ENCODE peak calls at places on chromosomes 2 and 18, in eight cellular contexts. One of them, this sample, is unnamed.

GRCh38 chr2:235661952-235662351 is 168.1 kb downstream of the AGAP1 start:
- ATAC-seq in effector memory CD8-positive, alpha-beta T cell: no peak
- ATAC-seq in CD4-positive, alpha-beta T cell: no peak
- ATAC-seq in right cardiac atrium: no peak
- ATAC-seq in T-cell: no peak
- ATAC-seq in body of pancreas: no peak
- ATAC-seq in stimulated activated naive CD8-positive, alpha-beta T cell treated with anti-CD3 and anti-CD28 coated beads, Interleukin-15, Interleukin-2, amounts not matched to agents 100 U/mL and 50 U/mL, for 24 hours: no peak
- ATAC-seq in heart right ventricle: no peak
- ATAC-seq in this sample: no peak

GRCh38 chr2:128557841-128558241 is 239.2 kb upstream of the HS6ST1 start:
- ATAC-seq in effector memory CD8-positive, alpha-beta T cell: no peak
- ATAC-seq in CD4-positive, alpha-beta T cell: no peak
- ATAC-seq in right cardiac atrium: no peak
- ATAC-seq in T-cell: no peak
- ATAC-seq in body of pancreas: peak; percentile 62
- ATAC-seq in stimulated activated naive CD8-positive, alpha-beta T cell treated with anti-CD3 and anti-CD28 coated beads, Interleukin-15, Interleukin-2, amounts not matched to agents 100 U/mL and 50 U/mL, for 24 hours: no peak
- ATAC-seq in heart right ventricle: peak; percentile 36
- ATAC-seq in this sample: no peak

GRCh38 chr2:20504174-20504573 is 57.3 kb downstream of the RHOB start:
- ATAC-seq in effector memory CD8-positive, alpha-beta T cell: no peak
- ATAC-seq in CD4-positive, alpha-beta T cell: no peak
- ATAC-seq in right cardiac atrium: no peak
- ATAC-seq in T-cell: no peak
- ATAC-seq in body of pancreas: no peak
- ATAC-seq in stimulated activated naive CD8-positive, alpha-beta T cell treated with anti-CD3 and anti-CD28 coated beads, Interleukin-15, Interleukin-2, amounts not matched to agents 100 U/mL and 50 U/mL, for 24 hours: peak; percentile 45
- ATAC-seq in heart right ventricle: no peak
- ATAC-seq in this sample: no peak

GRCh38 chr2:206962966-206963365 is 23.6 kb downstream of the CPO start:
- ATAC-seq in effector memory CD8-positive, alpha-beta T cell: no peak
- ATAC-seq in CD4-positive, alpha-beta T cell: no peak
- ATAC-seq in right cardiac atrium: no peak
- ATAC-seq in T-cell: no peak
- ATAC-seq in body of pancreas: peak; percentile 69
- ATAC-seq in stimulated activated naive CD8-positive, alpha-beta T cell treated with anti-CD3 and anti-CD28 coated beads, Interleukin-15, Interleukin-2, amounts not matched to agents 100 U/mL and 50 U/mL, for 24 hours: no peak
- ATAC-seq in heart right ventricle: peak; percentile 60
- ATAC-seq in this sample: no peak

GRCh38 chr2:25228848-25229674 is 60.7 kb upstream of the POMC start:
- ATAC-seq in effector memory CD8-positive, alpha-beta T cell: peak; percentile 39
- ATAC-seq in CD4-positive, alpha-beta T cell: peak; percentile 37
- ATAC-seq in right cardiac atrium: peak; percentile 87
- ATAC-seq in T-cell: peak; percentile 36
- ATAC-seq in body of pancreas: peak; percentile 84
- ATAC-seq in stimulated activated naive CD8-positive, alpha-beta T cell treated with anti-CD3 and anti-CD28 coated beads, Interleukin-15, Interleukin-2, amounts not matched to agents 100 U/mL and 50 U/mL, for 24 hours: no peak
- ATAC-seq in heart right ventricle: peak; percentile 88
- ATAC-seq in this sample: no peak

GRCh38 chr2:143940720-143941119 is 579.2 kb downstream of the ZEB2 start:
- ATAC-seq in effector memory CD8-positive, alpha-beta T cell: no peak
- ATAC-seq in CD4-positive, alpha-beta T cell: no peak
- ATAC-seq in right cardiac atrium: no peak
- ATAC-seq in T-cell: no peak
- ATAC-seq in body of pancreas: peak; percentile 25
- ATAC-seq in stimulated activated naive CD8-positive, alpha-beta T cell treated with anti-CD3 and anti-CD28 coated beads, Interleukin-15, Interleukin-2, amounts not matched to agents 100 U/mL and 50 U/mL, for 24 hours: no peak
- ATAC-seq in heart right ventricle: no peak
- ATAC-seq in this sample: no peak

GRCh38 chr2:100643459-100643858 is 80.7 kb downstream of the PDCL3 start:
- ATAC-seq in effector memory CD8-positive, alpha-beta T cell: peak; percentile 16
- ATAC-seq in CD4-positive, alpha-beta T cell: peak; percentile 15
- ATAC-seq in right cardiac atrium: no peak
- ATAC-seq in T-cell: no peak
- ATAC-seq in body of pancreas: no peak
- ATAC-seq in stimulated activated naive CD8-positive, alpha-beta T cell treated with anti-CD3 and anti-CD28 coated beads, Interleukin-15, Interleukin-2, amounts not matched to agents 100 U/mL and 50 U/mL, for 24 hours: no peak
- ATAC-seq in heart right ventricle: no peak
- ATAC-seq in this sample: no peak

GRCh38 chr2:217107480-217107879 is 247.6 kb upstream of the TNP1 start:
- ATAC-seq in effector memory CD8-positive, alpha-beta T cell: no peak
- ATAC-seq in CD4-positive, alpha-beta T cell: no peak
- ATAC-seq in right cardiac atrium: no peak
- ATAC-seq in T-cell: no peak
- ATAC-seq in body of pancreas: no peak
- ATAC-seq in stimulated activated naive CD8-positive, alpha-beta T cell treated with anti-CD3 and anti-CD28 coated beads, Interleukin-15, Interleukin-2, amounts not matched to agents 100 U/mL and 50 U/mL, for 24 hours: no peak
- ATAC-seq in heart right ventricle: no peak
- ATAC-seq in this sample: no peak

GRCh38 chr2:181846840-181847554 is 44.5 kb upstream of the ITPRID2 start:
- ATAC-seq in effector memory CD8-positive, alpha-beta T cell: no peak
- ATAC-seq in CD4-positive, alpha-beta T cell: no peak
- ATAC-seq in right cardiac atrium: no peak
- ATAC-seq in T-cell: no peak
- ATAC-seq in body of pancreas: no peak
- ATAC-seq in stimulated activated naive CD8-positive, alpha-beta T cell treated with anti-CD3 and anti-CD28 coated beads, Interleukin-15, Interleukin-2, amounts not matched to agents 100 U/mL and 50 U/mL, for 24 hours: no peak
- ATAC-seq in heart right ventricle: no peak
- ATAC-seq in this sample: no peak

GRCh38 chr2:158391876-158392275 is 64.7 kb downstream of the CCDC148 start:
- ATAC-seq in effector memory CD8-positive, alpha-beta T cell: peak; percentile 75
- ATAC-seq in CD4-positive, alpha-beta T cell: peak; percentile 34
- ATAC-seq in right cardiac atrium: no peak
- ATAC-seq in T-cell: peak; percentile 50
- ATAC-seq in body of pancreas: no peak
- ATAC-seq in stimulated activated naive CD8-positive, alpha-beta T cell treated with anti-CD3 and anti-CD28 coated beads, Interleukin-15, Interleukin-2, amounts not matched to agents 100 U/mL and 50 U/mL, for 24 hours: peak; percentile 83
- ATAC-seq in heart right ventricle: no peak
- ATAC-seq in this sample: peak; percentile 62

GRCh38 chr18:62450546-62451395 is 72.1 kb upstream of the ZCCHC2 start:
- ATAC-seq in effector memory CD8-positive, alpha-beta T cell: no peak
- ATAC-seq in CD4-positive, alpha-beta T cell: no peak
- ATAC-seq in right cardiac atrium: peak; percentile 92
- ATAC-seq in T-cell: no peak
- ATAC-seq in body of pancreas: peak; percentile 91
- ATAC-seq in stimulated activated naive CD8-positive, alpha-beta T cell treated with anti-CD3 and anti-CD28 coated beads, Interleukin-15, Interleukin-2, amounts not matched to agents 100 U/mL and 50 U/mL, for 24 hours: peak; percentile 37
- ATAC-seq in heart right ventricle: peak; percentile 96
- ATAC-seq in this sample: no peak

GRCh38 chr2:223563462-223563861 is 38.7 kb downstream of the SCG2 start:
- ATAC-seq in effector memory CD8-positive, alpha-beta T cell: no peak
- ATAC-seq in CD4-positive, alpha-beta T cell: no peak
- ATAC-seq in right cardiac atrium: no peak
- ATAC-seq in T-cell: no peak
- ATAC-seq in body of pancreas: no peak
- ATAC-seq in stimulated activated naive CD8-positive, alpha-beta T cell treated with anti-CD3 and anti-CD28 coated beads, Interleukin-15, Interleukin-2, amounts not matched to agents 100 U/mL and 50 U/mL, for 24 hours: no peak
- ATAC-seq in heart right ventricle: peak; percentile 56
- ATAC-seq in this sample: no peak

GRCh38 chr2:145593991-145594702 is 1074.2 kb upstream of the ZEB2 start:
- ATAC-seq in effector memory CD8-positive, alpha-beta T cell: no peak
- ATAC-seq in CD4-positive, alpha-beta T cell: no peak
- ATAC-seq in right cardiac atrium: no peak
- ATAC-seq in T-cell: no peak
- ATAC-seq in body of pancreas: no peak
- ATAC-seq in stimulated activated naive CD8-positive, alpha-beta T cell treated with anti-CD3 and anti-CD28 coated beads, Interleukin-15, Interleukin-2, amounts not matched to agents 100 U/mL and 50 U/mL, for 24 hours: no peak
- ATAC-seq in heart right ventricle: no peak
- ATAC-seq in this sample: no peak

GRCh38 chr2:45765007-45765767 is 113.7 kb downstream of the PRKCE start:
- ATAC-seq in effector memory CD8-positive, alpha-beta T cell: no peak
- ATAC-seq in CD4-positive, alpha-beta T cell: no peak
- ATAC-seq in right cardiac atrium: no peak
- ATAC-seq in T-cell: no peak
- ATAC-seq in body of pancreas: no peak
- ATAC-seq in stimulated activated naive CD8-positive, alpha-beta T cell treated with anti-CD3 and anti-CD28 coated beads, Interleukin-15, Interleukin-2, amounts not matched to agents 100 U/mL and 50 U/mL, for 24 hours: no peak
- ATAC-seq in heart right ventricle: no peak
- ATAC-seq in this sample: no peak

GRCh38 chr2:42696987-42697386 is 66.9 kb downstream of the OXER1 start:
- ATAC-seq in effector memory CD8-positive, alpha-beta T cell: no peak
- ATAC-seq in CD4-positive, alpha-beta T cell: no peak
- ATAC-seq in right cardiac atrium: no peak
- ATAC-seq in T-cell: no peak
- ATAC-seq in body of pancreas: no peak
- ATAC-seq in stimulated activated naive CD8-positive, alpha-beta T cell treated with anti-CD3 and anti-CD28 coated beads, Interleukin-15, Interleukin-2, amounts not matched to agents 100 U/mL and 50 U/mL, for 24 hours: no peak
- ATAC-seq in heart right ventricle: no peak
- ATAC-seq in this sample: no peak

GRCh38 chr2:39743170-39743851 is 35.7 kb downstream of the THUMPD2 start:
- ATAC-seq in effector memory CD8-positive, alpha-beta T cell: no peak
- ATAC-seq in CD4-positive, alpha-beta T cell: no peak
- ATAC-seq in right cardiac atrium: no peak
- ATAC-seq in T-cell: no peak
- ATAC-seq in body of pancreas: no peak
- ATAC-seq in stimulated activated naive CD8-positive, alpha-beta T cell treated with anti-CD3 and anti-CD28 coated beads, Interleukin-15, Interleukin-2, amounts not matched to agents 100 U/mL and 50 U/mL, for 24 hours: no peak
- ATAC-seq in heart right ventricle: peak; percentile 52
- ATAC-seq in this sample: no peak

GRCh38 chr2:236177604-236177966 is 9.4 kb upstream of the GBX2 start:
- ATAC-seq in effector memory CD8-positive, alpha-beta T cell: peak; percentile 72
- ATAC-seq in CD4-positive, alpha-beta T cell: no peak
- ATAC-seq in right cardiac atrium: peak; percentile 47
- ATAC-seq in T-cell: no peak
- ATAC-seq in body of pancreas: peak; percentile 46
- ATAC-seq in stimulated activated naive CD8-positive, alpha-beta T cell treated with anti-CD3 and anti-CD28 coated beads, Interleukin-15, Interleukin-2, amounts not matched to agents 100 U/mL and 50 U/mL, for 24 hours: peak; percentile 70
- ATAC-seq in heart right ventricle: peak; percentile 60
- ATAC-seq in this sample: no peak

GRCh38 chr18:35376393-35376741 is 770 bp downstream of the ZNF396 start:
- ATAC-seq in effector memory CD8-positive, alpha-beta T cell: peak; percentile 57
- ATAC-seq in CD4-positive, alpha-beta T cell: peak; percentile 40
- ATAC-seq in right cardiac atrium: peak; percentile 64
- ATAC-seq in T-cell: peak; percentile 56
- ATAC-seq in body of pancreas: peak; percentile 59
- ATAC-seq in stimulated activated naive CD8-positive, alpha-beta T cell treated with anti-CD3 and anti-CD28 coated beads, Interleukin-15, Interleukin-2, amounts not matched to agents 100 U/mL and 50 U/mL, for 24 hours: peak; percentile 44
- ATAC-seq in heart right ventricle: peak; percentile 36
- ATAC-seq in this sample: peak; percentile 58

GRCh38 chr2:105425936-105426625 is 27.2 kb upstream of the FHL2 start:
- ATAC-seq in effector memory CD8-positive, alpha-beta T cell: peak; percentile 7
- ATAC-seq in CD4-positive, alpha-beta T cell: no peak
- ATAC-seq in right cardiac atrium: no peak
- ATAC-seq in T-cell: no peak
- ATAC-seq in body of pancreas: no peak
- ATAC-seq in stimulated activated naive CD8-positive, alpha-beta T cell treated with anti-CD3 and anti-CD28 coated beads, Interleukin-15, Interleukin-2, amounts not matched to agents 100 U/mL and 50 U/mL, for 24 hours: no peak
- ATAC-seq in heart right ventricle: no peak
- ATAC-seq in this sample: no peak

GRCh38 chr2:135647836-135648579 is 93.6 kb upstream of the UBXN4 start:
- ATAC-seq in effector memory CD8-positive, alpha-beta T cell: no peak
- ATAC-seq in CD4-positive, alpha-beta T cell: no peak
- ATAC-seq in right cardiac atrium: no peak
- ATAC-seq in T-cell: no peak
- ATAC-seq in body of pancreas: no peak
- ATAC-seq in stimulated activated naive CD8-positive, alpha-beta T cell treated with anti-CD3 and anti-CD28 coated beads, Interleukin-15, Interleukin-2, amounts not matched to agents 100 U/mL and 50 U/mL, for 24 hours: no peak
- ATAC-seq in heart right ventricle: no peak
- ATAC-seq in this sample: no peak

GRCh38 chr2:89841476-89841840 is 1150.0 kb downstream of the RPIA start:
- ATAC-seq in effector memory CD8-positive, alpha-beta T cell: peak; percentile 23
- ATAC-seq in CD4-positive, alpha-beta T cell: no peak
- ATAC-seq in right cardiac atrium: no peak
- ATAC-seq in T-cell: no peak
- ATAC-seq in body of pancreas: no peak
- ATAC-seq in stimulated activated naive CD8-positive, alpha-beta T cell treated with anti-CD3 and anti-CD28 coated beads, Interleukin-15, Interleukin-2, amounts not matched to agents 100 U/mL and 50 U/mL, for 24 hours: no peak
- ATAC-seq in heart right ventricle: no peak
- ATAC-seq in this sample: no peak

GRCh38 chr2:99156901-99157300 is 2.1 kb downstream of the LIPT1 start:
- ATAC-seq in effector memory CD8-positive, alpha-beta T cell: no peak
- ATAC-seq in CD4-positive, alpha-beta T cell: no peak
- ATAC-seq in right cardiac atrium: no peak
- ATAC-seq in T-cell: no peak
- ATAC-seq in body of pancreas: no peak
- ATAC-seq in stimulated activated naive CD8-positive, alpha-beta T cell treated with anti-CD3 and anti-CD28 coated beads, Interleukin-15, Interleukin-2, amounts not matched to agents 100 U/mL and 50 U/mL, for 24 hours: no peak
- ATAC-seq in heart right ventricle: no peak
- ATAC-seq in this sample: no peak

GRCh38 chr2:224359569-224359968 is 42.3 kb downstream of the FAM124B start:
- ATAC-seq in effector memory CD8-positive, alpha-beta T cell: no peak
- ATAC-seq in CD4-positive, alpha-beta T cell: no peak
- ATAC-seq in right cardiac atrium: no peak
- ATAC-seq in T-cell: no peak
- ATAC-seq in body of pancreas: no peak
- ATAC-seq in stimulated activated naive CD8-positive, alpha-beta T cell treated with anti-CD3 and anti-CD28 coated beads, Interleukin-15, Interleukin-2, amounts not matched to agents 100 U/mL and 50 U/mL, for 24 hours: peak; percentile 32
- ATAC-seq in heart right ventricle: no peak
- ATAC-seq in this sample: peak; percentile 37

GRCh38 chr2:18910843-18911242 is 321.5 kb upstream of the NT5C1B start:
- ATAC-seq in effector memory CD8-positive, alpha-beta T cell: no peak
- ATAC-seq in CD4-positive, alpha-beta T cell: no peak
- ATAC-seq in right cardiac atrium: no peak
- ATAC-seq in T-cell: no peak
- ATAC-seq in body of pancreas: no peak
- ATAC-seq in stimulated activated naive CD8-positive, alpha-beta T cell treated with anti-CD3 and anti-CD28 coated beads, Interleukin-15, Interleukin-2, amounts not matched to agents 100 U/mL and 50 U/mL, for 24 hours: no peak
- ATAC-seq in heart right ventricle: peak; percentile 58
- ATAC-seq in this sample: no peak

GRCh38 chr2:184596819-184597411 is 1.4 kb upstream of the ZNF804A start:
- ATAC-seq in effector memory CD8-positive, alpha-beta T cell: no peak
- ATAC-seq in CD4-positive, alpha-beta T cell: no peak
- ATAC-seq in right cardiac atrium: no peak
- ATAC-seq in T-cell: no peak
- ATAC-seq in body of pancreas: no peak
- ATAC-seq in stimulated activated naive CD8-positive, alpha-beta T cell treated with anti-CD3 and anti-CD28 coated beads, Interleukin-15, Interleukin-2, amounts not matched to agents 100 U/mL and 50 U/mL, for 24 hours: no peak
- ATAC-seq in heart right ventricle: peak; percentile 24
- ATAC-seq in this sample: no peak

GRCh38 chr18:3230401-3231334 is 10.9 kb upstream of the MYOM1 start:
- ATAC-seq in effector memory CD8-positive, alpha-beta T cell: no peak
- ATAC-seq in CD4-positive, alpha-beta T cell: no peak
- ATAC-seq in right cardiac atrium: no peak
- ATAC-seq in T-cell: no peak
- ATAC-seq in body of pancreas: peak; percentile 63
- ATAC-seq in stimulated activated naive CD8-positive, alpha-beta T cell treated with anti-CD3 and anti-CD28 coated beads, Interleukin-15, Interleukin-2, amounts not matched to agents 100 U/mL and 50 U/mL, for 24 hours: no peak
- ATAC-seq in heart right ventricle: no peak
- ATAC-seq in this sample: no peak

GRCh38 chr2:72204156-72204781 is 56.6 kb upstream of the CYP26B1 start:
- ATAC-seq in effector memory CD8-positive, alpha-beta T cell: no peak
- ATAC-seq in CD4-positive, alpha-beta T cell: no peak
- ATAC-seq in right cardiac atrium: peak; percentile 71
- ATAC-seq in T-cell: no peak
- ATAC-seq in body of pancreas: no peak
- ATAC-seq in stimulated activated naive CD8-positive, alpha-beta T cell treated with anti-CD3 and anti-CD28 coated beads, Interleukin-15, Interleukin-2, amounts not matched to agents 100 U/mL and 50 U/mL, for 24 hours: no peak
- ATAC-seq in heart right ventricle: peak; percentile 38
- ATAC-seq in this sample: no peak

GRCh38 chr2:96396095-96396494 is 60.5 kb downstream of the NCAPH start:
- ATAC-seq in effector memory CD8-positive, alpha-beta T cell: no peak
- ATAC-seq in CD4-positive, alpha-beta T cell: no peak
- ATAC-seq in right cardiac atrium: peak; percentile 54
- ATAC-seq in T-cell: no peak
- ATAC-seq in body of pancreas: no peak
- ATAC-seq in stimulated activated naive CD8-positive, alpha-beta T cell treated with anti-CD3 and anti-CD28 coated beads, Interleukin-15, Interleukin-2, amounts not matched to agents 100 U/mL and 50 U/mL, for 24 hours: no peak
- ATAC-seq in heart right ventricle: peak; percentile 22
- ATAC-seq in this sample: no peak

GRCh38 chr18:31243740-31244512 is 74.0 kb upstream of the DSG1 start:
- ATAC-seq in effector memory CD8-positive, alpha-beta T cell: no peak
- ATAC-seq in CD4-positive, alpha-beta T cell: no peak
- ATAC-seq in right cardiac atrium: peak; percentile 72
- ATAC-seq in T-cell: no peak
- ATAC-seq in body of pancreas: no peak
- ATAC-seq in stimulated activated naive CD8-positive, alpha-beta T cell treated with anti-CD3 and anti-CD28 coated beads, Interleukin-15, Interleukin-2, amounts not matched to agents 100 U/mL and 50 U/mL, for 24 hours: no peak
- ATAC-seq in heart right ventricle: peak; percentile 71
- ATAC-seq in this sample: no peak

GRCh38 chr18:267688-268552 is at the start of gene THOC1:
- ATAC-seq in effector memory CD8-positive, alpha-beta T cell: peak; percentile 93
- ATAC-seq in CD4-positive, alpha-beta T cell: peak; percentile 89
- ATAC-seq in right cardiac atrium: peak; percentile 98
- ATAC-seq in T-cell: peak; percentile 94
- ATAC-seq in body of pancreas: peak; percentile 96
- ATAC-seq in stimulated activated naive CD8-positive, alpha-beta T cell treated with anti-CD3 and anti-CD28 coated beads, Interleukin-15, Interleukin-2, amounts not matched to agents 100 U/mL and 50 U/mL, for 24 hours: peak; percentile 95
- ATAC-seq in heart right ventricle: peak; percentile 99
- ATAC-seq in this sample: peak; percentile 96

GRCh38 chr2:233856184-233856583 is 1.8 kb upstream of the HJURP start:
- ATAC-seq in effector memory CD8-positive, alpha-beta T cell: no peak
- ATAC-seq in CD4-positive, alpha-beta T cell: no peak
- ATAC-seq in right cardiac atrium: no peak
- ATAC-seq in T-cell: no peak
- ATAC-seq in body of pancreas: no peak
- ATAC-seq in stimulated activated naive CD8-positive, alpha-beta T cell treated with anti-CD3 and anti-CD28 coated beads, Interleukin-15, Interleukin-2, amounts not matched to agents 100 U/mL and 50 U/mL, for 24 hours: no peak
- ATAC-seq in heart right ventricle: no peak
- ATAC-seq in this sample: no peak

GRCh38 chr2:26959320-26959719 is 11.1 kb upstream of the MAPRE3 start:
- ATAC-seq in effector memory CD8-positive, alpha-beta T cell: no peak
- ATAC-seq in CD4-positive, alpha-beta T cell: no peak
- ATAC-seq in right cardiac atrium: no peak
- ATAC-seq in T-cell: no peak
- ATAC-seq in body of pancreas: no peak
- ATAC-seq in stimulated activated naive CD8-positive, alpha-beta T cell treated with anti-CD3 and anti-CD28 coated beads, Interleukin-15, Interleukin-2, amounts not matched to agents 100 U/mL and 50 U/mL, for 24 hours: no peak
- ATAC-seq in heart right ventricle: no peak
- ATAC-seq in this sample: no peak

This sample was measured in activated CD4-positive, CD25-positive, alpha-beta regulatory T cell treated with anti-CD3 and anti-CD28 coated beads, Interleukin-2, amount 50 U/mL, for 24 hours.